ENCODE peak calls at places on chromosomes 13 and 19, in nine cellular contexts. S is aorta, F is HCEC 1CT, T is KBM-7, M is neuronal stem cell, R is lower lobe of right lung, X is NCI-H1694 treated with DMSO at 0.1 percent for 48 hours, V is NCI-H748 treated with DMSO at 0.1 percent for 48 hours, L is MCF 10A. G is an unnamed sample.
A peak's percentile ranks its signal among the peaks of the same experiment; 100 is the strongest.

GRCh38 chr13:84366484-84366883 is 484.2 kb upstream of the SLITRK1 start:
- DNase-seq in L (no peak), F (peak; percentile 15), T (no peak), R (no peak), S (no peak), V (no peak), M (no peak), X (no peak), G (no peak)

GRCh38 chr13:100234006-100234405 is 145.1 kb downstream of the PCCA start:
- DNase-seq in V (peak; percentile 71), L (no peak), F (no peak), T (peak; percentile 61), M (peak; percentile 24), S (no peak), X (no peak), R (no peak), G (peak; percentile 24)

GRCh38 chr19:31350693-31351211 is 1.5 kb upstream of the TSHZ3 start:
- DNase-seq in F (peak; percentile 58), L (no peak), T (peak; percentile 24), V (no peak), R (peak; percentile 59), X (no peak), M (no peak), S (peak; percentile 74), G (peak; percentile 53)

GRCh38 chr13:77919351-77920294 is 992 bp upstream of the EDNRB start:
- DNase-seq in X (peak; percentile 21), R (peak; percentile 54), V (no peak), S (peak; percentile 57), M (peak; percentile 18), F (peak; percentile 28), T (no peak), L (no peak), G (peak; percentile 8)

GRCh38 chr13:95553271-95553588 is 710 bp downstream of the CLDN10 start:
- DNase-seq in S (no peak), L (no peak), M (no peak), R (no peak), V (no peak), T (no peak), X (no peak), F (no peak), G (no peak)

GRCh38 chr19:9538183-9539058 is at the start of gene ZNF426:
- DNase-seq in X (peak; percentile 65), V (peak; percentile 50), F (peak; percentile 87), R (peak; percentile 91), S (peak; percentile 93), L (peak; percentile 72), M (peak; percentile 82), T (peak; percentile 90), G (peak; percentile 86)

GRCh38 chr13:60043262-60043661 is 120.5 kb downstream of the DIAPH3 start:
- DNase-seq in M (no peak), T (no peak), V (no peak), F (no peak), L (no peak), R (no peak), X (no peak), S (no peak), G (no peak)

GRCh38 chr13:101303512-101303911 is 112.8 kb downstream of the NALCN start:
- DNase-seq in F (no peak), T (no peak), X (no peak), M (no peak), L (no peak), V (no peak), R (no peak), S (no peak), G (no peak)

GRCh38 chr19:33794578-33795369 is 1.9 kb upstream of the KCTD15 start:
- DNase-seq in T (no peak), M (peak; percentile 26), R (no peak), V (peak; percentile 46), X (peak; percentile 70), S (no peak), F (no peak), L (no peak), G (no peak)

GRCh38 chr13:110138009-110138699 is 168.8 kb downstream of the COL4A1 start:
- DNase-seq in R (peak; percentile 80), T (peak; percentile 60), V (peak; percentile 43), F (peak; percentile 70), L (peak; percentile 83), S (peak; percentile 87), M (no peak), X (no peak), G (peak; percentile 68)

GRCh38 chr19:35696835-35697234 is 7.5 kb upstream of the ZBTB32 start:
- DNase-seq in T (no peak), F (no peak), L (no peak), S (no peak), V (no peak), R (no peak), M (no peak), X (no peak), G (no peak)

GRCh38 chr19:7355871-7356270 is 7.1 kb downstream of the ARHGEF18 start:
- DNase-seq in L (no peak), T (no peak), F (no peak), S (no peak), R (no peak), X (no peak), M (no peak), V (no peak), G (no peak)

GRCh38 chr13:30963794-30964193 is 31.3 kb downstream of the TEX26 start:
- DNase-seq in T (no peak), X (no peak), S (no peak), V (peak; percentile 43), F (no peak), M (no peak), L (peak; percentile 66), R (peak; percentile 50), G (no peak)

GRCh38 chr13:107518292-107518691 is 697.0 kb downstream of the LIG4 start:
- DNase-seq in L (peak; percentile 40), F (no peak), V (no peak), R (no peak), M (no peak), T (no peak), X (no peak), S (no peak), G (no peak)

GRCh38 chr19:35783469-35784400 is 8.4 kb downstream of the ARHGAP33 start:
- DNase-seq in F (no peak), R (no peak), L (no peak), X (no peak), V (no peak), T (no peak), S (no peak), M (no peak), G (no peak)

GRCh38 chr19:33740811-33741396 is 55.8 kb upstream of the KCTD15 start:
- DNase-seq in V (no peak), T (peak; percentile 48), L (peak; percentile 45), R (no peak), F (no peak), M (peak; percentile 84), S (no peak), X (no peak), G (no peak)